ENCODE peak calls at places on chromosomes 6 and 20, in five cellular contexts. X is adrenal gland, P is PC-9, D is neural progenitor cell, L is fibroblast of lung. V is an unnamed sample.

GRCh38 chr6:37209461-37210205 is 39.7 kb downstream of the PIM1 start:
- DNase-seq in L (no peak), D (no peak), X (no peak), P (no peak), V (no peak)

GRCh38 chr6:44073612-44074382 is 53.5 kb downstream of the MRPL14 start:
- DNase-seq in P (peak), L (no peak), D (no peak), X (no peak), V (no peak)

GRCh38 chr20:25296094-25297093 is 48.5 kb downstream of the PYGB start:
- DNase-seq in X (no peak), L (no peak), P (no peak), D (peak), V (no peak)

GRCh38 chr6:75842191-75842590 is 93.2 kb downstream of the MYO6 start:
- DNase-seq in D (no peak), P (no peak), X (no peak), L (peak), V (no peak)

GRCh38 chr6:14321992-14322772 is 204.6 kb downstream of the CD83 start:
- DNase-seq in D (peak), P (no peak), X (no peak), L (no peak), V (no peak)

GRCh38 chr6:36677753-36678487 is 594 bp upstream of the CDKN1A start:
- DNase-seq in X (no peak), D (no peak), P (no peak), L (no peak), V (no peak)

GRCh38 chr20:21031666-21032065 is 74.5 kb downstream of the LINC00237 start:
- DNase-seq in X (no peak), L (no peak), P (no peak), D (no peak), V (no peak)

GRCh38 chr6:30219244-30219643 is 6.0 kb upstream of the TRIM26 start:
- DNase-seq in X (peak), P (peak), D (peak), L (peak), V (no peak)

GRCh38 chr6:116500969-116501433 is 10.4 kb upstream of the CALHM5 start:
- DNase-seq in D (no peak), L (peak), P (peak), X (no peak), V (no peak)

GRCh38 chr20:61253640-61254511 is 1.8 kb downstream of the CDH4 start:
- DNase-seq in L (peak), P (no peak), X (no peak), D (peak), V (peak)

GRCh38 chr6:149046822-149047246 is 270.7 kb upstream of the TAB2 start:
- DNase-seq in D (no peak), X (no peak), L (peak), P (no peak), V (no peak)

GRCh38 chr20:32227744-32228688 is 20.3 kb downstream of the POFUT1 start:
- DNase-seq in D (no peak), X (peak), P (no peak), L (no peak), V (no peak)

GRCh38 chr20:37808752-37809070 is 94.2 kb upstream of the VSTM2L start:
- DNase-seq in L (no peak), P (no peak), D (no peak), X (no peak), V (no peak)

GRCh38 chr6:906920-907319 is 214.0 kb upstream of the EXOC2 start:
- DNase-seq in L (peak), P (no peak), D (peak), X (no peak), V (no peak)

GRCh38 chr6:169521825-169522224 is 180.0 kb downstream of the WDR27 start:
- DNase-seq in P (no peak), D (no peak), L (no peak), X (no peak), V (no peak)

GRCh38 chr6:32852018-32852843 is 1.3 kb downstream of the TAP1 start:
- DNase-seq in X (peak), P (no peak), D (no peak), L (peak), V (no peak)

GRCh38 chr6:145960918-145961604 is 3.1 kb downstream of the SHPRH start:
- DNase-seq in L (peak), X (peak), P (no peak), D (no peak), V (no peak)

GRCh38 chr20:24664266-24664986 is 195.0 kb downstream of the SYNDIG1 start:
- DNase-seq in D (no peak), P (peak), X (no peak), L (no peak), V (no peak)

GRCh38 chr6:75117701-75118100 is 88.2 kb downstream of the COL12A1 start:
- DNase-seq in L (peak), X (no peak), P (no peak), D (no peak), V (no peak)

GRCh38 chr6:31470801-31471200 is 27.1 kb upstream of the MICB start:
- DNase-seq in X (no peak), D (no peak), P (no peak), L (no peak), V (no peak)

GRCh38 chr20:41427833-41428232 is 61.2 kb upstream of the EMILIN3 start:
- DNase-seq in X (no peak), D (no peak), P (no peak), L (no peak), V (peak)

GRCh38 chr6:35731414-35731735 is 5.5 kb upstream of the ARMC12 start:
- DNase-seq in D (peak), L (peak), P (no peak), X (peak), V (peak)

GRCh38 chr6:21103626-21104224 is 489.8 kb upstream of the SOX4 start:
- DNase-seq in L (peak), P (peak), D (no peak), X (no peak), V (no peak)

GRCh38 chr6:77292564-77293546 is 170.4 kb downstream of the HTR1B start:
- DNase-seq in P (peak), L (peak), X (no peak), D (no peak), V (no peak)

GRCh38 chr6:45966340-45966739 is 49.3 kb downstream of the CLIC5 start:
- DNase-seq in L (peak), P (no peak), D (no peak), X (no peak), V (no peak)

GRCh38 chr6:42028234-42029061 is 21.9 kb upstream of the TAF8 start:
- DNase-seq in L (peak), X (peak), P (no peak), D (no peak), V (no peak)

GRCh38 chr6:21996425-21997207 is 300.2 kb downstream of the PRL start:
- DNase-seq in L (peak), D (no peak), X (no peak), P (no peak), V (no peak)

GRCh38 chr6:105363100-105363754 is 39.7 kb downstream of the PREP start:
- DNase-seq in L (peak), D (peak), P (no peak), X (no peak), V (no peak)

GRCh38 chr20:20603339-20603990 is 109.0 kb downstream of the RALGAPA2 start:
- DNase-seq in L (no peak), X (no peak), D (no peak), P (no peak), V (peak)

GRCh38 chr6:101458341-101458740 is 64.8 kb downstream of the GRIK2 start:
- DNase-seq in L (peak), D (peak), P (no peak), X (no peak), V (no peak)

GRCh38 chr20:4848041-4848440 is 126.3 kb downstream of the PRND start:
- DNase-seq in X (no peak), D (no peak), P (no peak), L (no peak), V (no peak)

GRCh38 chr6:89596056-89596455 is 42.5 kb downstream of the LYRM2 start:
- DNase-seq in X (no peak), D (no peak), L (no peak), P (no peak), V (no peak)

GRCh38 chr20:47335251-47336012 is 21.1 kb downstream of the ZMYND8 start:
- DNase-seq in X (no peak), P (no peak), L (peak), D (no peak), V (no peak)

GRCh38 chr6:70180904-70181599 is 121.8 kb downstream of the COL9A1 start:
- DNase-seq in L (no peak), X (no peak), D (no peak), P (no peak), V (no peak)

GRCh38 chr6:96246563-96246962 is 230.8 kb downstream of the FUT9 start:
- DNase-seq in D (no peak), P (no peak), L (peak), X (no peak), V (no peak)

GRCh38 chr20:23151885-23152284 is 65.8 kb upstream of the CD93 start:
- DNase-seq in D (no peak), X (no peak), P (no peak), L (no peak), V (no peak)

GRCh38 chr6:35687658-35688604 is 784 bp downstream of the FKBP5 start:
- DNase-seq in X (peak), L (peak), D (peak), P (peak), V (peak)

GRCh38 chr20:56412949-56413348 is 889 bp downstream of the CASS4 start:
- DNase-seq in X (no peak), L (no peak), D (no peak), P (no peak), V (no peak)
- H3K27ac ChIP-seq in X (no peak), L (peak), D (no peak), P (no peak), V (no peak)

GRCh38 chr6:47308674-47309325 is 905 bp downstream of the TNFRSF21 start:
- DNase-seq in D (peak), P (no peak), L (peak), X (peak), V (no peak)
- H3K4me3 ChIP-seq in D (peak), P (peak), L (peak), X (peak), V (peak)

GRCh38 chr20:36756482-36756881 is 10.6 kb upstream of the NDRG3 start:
- DNase-seq in L (no peak), D (no peak), P (no peak), X (no peak), V (no peak)
- H3K27ac ChIP-seq in L (no peak), D (no peak), P (no peak), X (no peak), V (no peak)

GRCh38 chr6:150069707-150070106 is 786 bp upstream of the ULBP3 start:
- DNase-seq in L (peak), D (peak), X (peak), P (no peak), V (no peak)
- H3K4me3 ChIP-seq in L (peak), D (peak), X (peak), P (no peak), V (no peak)

DNA sequence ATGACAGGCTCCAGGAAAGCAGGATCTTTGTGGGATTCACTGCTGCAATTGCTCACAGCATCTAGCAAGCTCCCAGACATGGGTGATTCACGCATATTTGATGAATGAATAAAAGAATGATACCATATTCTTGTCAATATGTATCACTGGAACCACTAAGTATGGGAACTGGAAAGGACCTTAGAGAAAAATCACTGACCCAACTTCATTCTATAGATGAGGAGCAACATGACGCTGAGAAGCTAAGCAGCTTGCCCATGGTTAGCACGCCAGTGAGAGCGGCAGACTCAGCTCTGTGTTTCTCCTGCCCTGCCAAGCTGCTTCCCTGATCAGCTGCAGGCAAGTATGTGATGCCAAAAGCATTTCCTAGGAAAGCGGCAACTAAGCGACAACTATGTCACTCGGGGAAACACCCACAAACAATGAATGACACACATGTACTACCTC is 66.8 kb downstream of the PPP1R3G start:
- DNase-seq in P (no peak), L (peak), D (no peak), X (no peak), V (no peak)
- H3K27ac ChIP-seq in P (no peak), L (no peak), D (no peak), X (no peak), V (peak)

V was measured in RWPE2.